ENCODE peak calls at places on chromosome 1, in six cellular contexts. B is activated CD8-positive, alpha-beta memory T cell treated with anti-CD3 and anti-CD28 coated beads for 4 hours; D is NT2/D1; S is AG20443; J is LoVo; M is MV-4-11. N is an unnamed sample.

GRCh38 chr1:30460661-30461060 is 262.7 kb downstream of the MATN1 start:
- DNase-seq in B (no peak), D (no peak), S (no peak), J (no peak), M (no peak), N (no peak)

GRCh38 chr1:229669333-229669732 is 43.3 kb downstream of the URB2 start:
- DNase-seq in B (no peak), D (no peak), S (no peak), J (no peak), M (no peak), N (no peak)

GRCh38 chr1:58446368-58446767 is 100.2 kb downstream of the OMA1 start:
- DNase-seq in B (no peak), D (no peak), S (no peak), J (no peak), M (no peak), N (no peak)

GRCh38 chr1:165257969-165258459 is 98.5 kb downstream of the LMX1A start:
- DNase-seq in B (no peak), D (peak), S (peak), J (peak), M (peak), N (peak)

GRCh38 chr1:160007577-160008200 is 24.1 kb downstream of the PIGM start:
- DNase-seq in B (no peak), D (peak), S (peak), J (peak), M (peak), N (no peak)

GRCh38 chr1:26336477-26337205 is 17.3 kb downstream of the CRYBG2 start:
- DNase-seq in B (peak), D (peak), S (peak), J (peak), M (no peak), N (peak)

GRCh38 chr1:150695561-150695960 is 1.4 kb downstream of the GOLPH3L start:
- DNase-seq in B (no peak), D (no peak), S (no peak), J (no peak), M (no peak), N (no peak)

GRCh38 chr1:199706826-199707606 is 320.5 kb upstream of the NR5A2 start:
- DNase-seq in B (no peak), D (no peak), S (no peak), J (no peak), M (no peak), N (no peak)

GRCh38 chr1:228085287-228085926 is 2.9 kb downstream of the ARF1 start:
- DNase-seq in B (no peak), D (no peak), S (peak), J (no peak), M (no peak), N (no peak)